ENCODE peak calls at places on chromosomes 3 and 15, in ten cellular contexts. J is fibroblast of lung, V is AG04450, R is mesenchymal stem cell, S is spleen, Q is IMR-90, P is cardiac muscle cell, A is DND-41, Y is ovary, I is transverse colon. H is an unnamed sample. For H3K9me3, the result is how much of the 10 kb centered on the place peaks cover.

GRCh38 chr3:141302364-141303141 is 65.8 kb upstream of the ZBTB38 start:
- DNase-seq in J (peak), V (peak), R (peak), S (no peak), Q (peak), P (peak), A (no peak), Y (no peak), I (no peak), H (peak)

GRCh38 chr3:51967384-51968174 is at the start of gene PCBP4:
- DNase-seq in J (peak), V (no peak), R (peak), S (no peak), Q (peak), P (peak), A (peak), Y (peak), I (peak), H (peak)

GRCh38 chr3:21158801-21159564 is 592.0 kb downstream of the ZNF385D start:
- DNase-seq in J (peak), V (no peak), R (no peak), S (no peak), Q (peak), P (peak), A (no peak), Y (no peak), I (no peak), H (no peak)

GRCh38 chr3:150469931-150470740 is 62.0 kb downstream of the TSC22D2 start:
- DNase-seq in J (peak), V (no peak), R (peak), S (no peak), Q (peak), P (no peak), A (no peak), Y (no peak), I (peak), H (peak)

GRCh38 chr3:13612829-13613228 is 63.9 kb downstream of the FBLN2 start:
- DNase-seq in J (no peak), V (no peak), R (peak), S (peak), Q (peak), P (peak), A (no peak), Y (no peak), I (no peak), H (no peak)

GRCh38 chr3:59820352-59820934 is 770.6 kb upstream of the CFAP20DC start:
- DNase-seq in J (peak), V (no peak), R (peak), S (no peak), Q (peak), P (no peak), A (no peak), Y (no peak), I (no peak), H (peak)

GRCh38 chr3:115975353-115975752 is 352.0 kb downstream of the GAP43 start:
- DNase-seq in J (peak), V (peak), R (peak), S (no peak), Q (peak), P (peak), A (no peak), Y (no peak), I (no peak), H (no peak)

GRCh38 chr15:38624248-38625214 is 59.9 kb upstream of the RASGRP1 start:
- DNase-seq in J (no peak), V (no peak), R (no peak), S (no peak), Q (no peak), P (peak), A (no peak), Y (no peak), I (no peak), H (no peak)

GRCh38 chr3:154976072-154976983 is 103.8 kb upstream of the MME start:
- DNase-seq in J (no peak), V (no peak), R (no peak), S (no peak), Q (no peak), P (peak), A (no peak), Y (no peak), I (no peak), H (no peak)

GRCh38 chr3:124558898-124559649 is 171.2 kb upstream of the UMPS start:
- DNase-seq in J (peak), V (peak), R (peak), S (no peak), Q (peak), P (peak), A (no peak), Y (peak), I (peak), H (peak)

GRCh38 chr15:26081758-26082068 is 218.6 kb upstream of the ATP10A start:
- DNase-seq in J (no peak), V (no peak), R (no peak), S (no peak), Q (no peak), P (no peak), A (no peak), Y (no peak), I (no peak), H (no peak)

GRCh38 chr15:69300129-69300588 is 1.4 kb downstream of the PAQR5 start:
- DNase-seq in J (no peak), V (no peak), R (no peak), S (no peak), Q (no peak), P (no peak), A (no peak), Y (no peak), I (peak), H (no peak)

GRCh38 chr3:114409291-114409690 is 115.5 kb downstream of the TIGIT start:
- DNase-seq in J (peak), V (no peak), R (no peak), S (no peak), Q (no peak), P (no peak), A (no peak), Y (no peak), I (no peak), H (no peak)

GRCh38 chr3:107959767-107960166 is 131.1 kb downstream of the CD47 start:
- DNase-seq in J (peak), V (no peak), R (peak), S (no peak), Q (peak), P (peak), A (no peak), Y (no peak), I (no peak), H (no peak)

GRCh38 chr15:52361975-52362494 is 66.4 kb upstream of the MYO5C start:
- DNase-seq in J (no peak), V (no peak), R (no peak), S (no peak), Q (no peak), P (no peak), A (no peak), Y (no peak), I (no peak), H (no peak)

GRCh38 chr3:126114406-126115386 is 30.8 kb upstream of the SLC41A3 start:
- DNase-seq in J (no peak), V (no peak), R (no peak), S (peak), Q (no peak), P (no peak), A (no peak), Y (no peak), I (peak), H (no peak)

GRCh38 chr3:160451602-160452001 is 2.0 kb upstream of the TRIM59 start:
- DNase-seq in J (no peak), V (no peak), R (no peak), S (no peak), Q (no peak), P (no peak), A (no peak), Y (no peak), I (no peak), H (peak)

GRCh38 chr3:550481-550880 is 353.9 kb downstream of the CHL1 start:
- DNase-seq in J (no peak), V (no peak), R (no peak), S (no peak), Q (no peak), P (no peak), A (no peak), Y (no peak), I (no peak), H (no peak)
- H3K27ac ChIP-seq in J (no peak), V (no peak), R (no peak), S (no peak), Q (no peak), P (no peak), A (no peak), Y (no peak), I (no peak), H (no peak)

GRCh38 chr15:44873103-44873502 is 83.4 kb upstream of the TERB2 start:
- DNase-seq in J (no peak), V (no peak), R (no peak), S (no peak), Q (no peak), P (no peak), A (no peak), Y (no peak), I (no peak), H (no peak)
- H3K9me3 ChIP-seq in J (under half), V (under half), R (under half), S (under half), Q (under half), P (under half), A (under half), Y (under half), I (under half), H (under half)

DNA sequence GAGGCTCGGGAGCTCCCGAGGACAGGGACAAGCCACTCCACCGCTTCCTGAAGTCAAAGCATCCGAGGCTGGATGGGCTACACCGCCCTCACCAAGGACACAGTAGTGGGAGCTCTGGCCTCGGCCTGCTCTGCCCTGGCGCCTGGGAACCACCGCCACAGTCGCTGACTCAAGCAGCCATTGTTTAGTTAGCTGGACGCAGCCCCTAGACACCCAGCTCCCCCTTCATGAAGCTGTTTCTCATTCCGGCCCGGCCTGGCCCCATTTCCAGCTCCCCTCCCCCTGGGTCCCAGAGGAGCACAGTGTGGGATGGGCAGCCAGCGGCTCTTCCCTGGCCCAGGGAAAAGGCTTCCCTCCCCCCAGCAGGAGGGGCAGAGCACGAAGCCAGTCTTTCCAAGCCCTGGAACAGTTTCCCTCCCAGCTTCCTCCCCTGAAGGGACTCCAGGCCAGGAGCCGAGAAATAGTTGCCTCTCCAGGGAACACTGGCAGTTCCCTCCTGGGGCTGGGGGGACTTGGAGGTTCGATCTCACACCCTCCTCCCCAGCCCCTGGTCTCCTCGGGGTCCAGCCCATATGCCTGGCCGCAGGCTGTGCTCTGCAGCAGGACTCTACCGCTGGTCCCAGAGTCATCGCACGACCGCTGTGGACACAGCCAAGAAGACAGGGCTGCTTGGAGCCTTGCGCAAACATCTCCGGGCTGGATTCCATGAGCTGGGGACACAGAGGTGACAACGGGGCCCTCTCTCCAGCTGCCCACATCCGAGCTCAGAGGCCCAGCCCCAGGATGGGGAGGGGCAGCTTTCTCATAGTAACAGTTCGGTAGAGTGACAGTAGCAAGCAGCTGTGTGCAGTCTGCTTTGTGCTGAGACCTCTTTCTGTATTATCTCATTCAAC is 10.0 kb downstream of the PLXND1 start:
- DNase-seq in J (peak), V (peak), R (peak), S (peak), Q (peak), P (peak), A (peak), Y (peak), I (peak), H (peak)
- H3K27ac ChIP-seq in J (peak), V (peak), R (peak), S (peak), Q (peak), P (peak), A (peak), Y (peak), I (peak), H (peak)

GRCh38 chr3:536417-536813 is 339.9 kb downstream of the CHL1 start:
- DNase-seq in J (no peak), V (no peak), R (no peak), S (no peak), Q (no peak), P (no peak), A (no peak), Y (no peak), I (no peak), H (no peak)
- H3K9me3 ChIP-seq in J (under half), V (under half), R (under half), S (under half), Q (under half), P (under half), A (under half), Y (under half), I (under half), H (under half)